ENCODE peak calls at places on chromosome 7, in ten cellular contexts. W, I, P, C, Z, J, L, D, Q and O are unnamed samples.

GRCh38 chr7:123271856-123272255 is 72.1 kb upstream of the SLC13A1 start:
- DNase-seq in L (no peak), I (no peak), Q (no peak), C (no peak), J (no peak), Z (no peak), P (no peak), W (no peak), D (no peak), O (no peak)

GRCh38 chr7:4945949-4946348 is 13.0 kb downstream of the MMD2 start:
- DNase-seq in Z (no peak), L (no peak), D (no peak), W (no peak), I (no peak), C (no peak), Q (no peak), P (no peak), J (no peak), O (no peak)

GRCh38 chr7:143008007-143008901 is 18.7 kb downstream of the OR9A2 start:
- DNase-seq in C (peak; percentile 77), D (peak; percentile 63), W (peak; percentile 78), L (peak; percentile 92), I (peak; percentile 84), Q (peak; percentile 92), Z (peak; percentile 83), P (peak; percentile 81), J (peak; percentile 81), O (peak; percentile 14)

GRCh38 chr7:68218461-68218860 is 1221.8 kb downstream of the TYW1 start:
- DNase-seq in W (no peak), J (no peak), Q (no peak), Z (no peak), I (no peak), L (no peak), D (no peak), C (no peak), P (no peak), O (no peak)

GRCh38 chr7:22292519-22292918 is 64.4 kb downstream of the RAPGEF5 start:
- DNase-seq in D (no peak), C (no peak), W (no peak), Z (no peak), I (no peak), J (no peak), Q (no peak), P (no peak), L (no peak), O (no peak)

GRCh38 chr7:25348066-25348595 is 119.8 kb upstream of the NPVF start:
- DNase-seq in D (no peak), J (no peak), Q (no peak), L (no peak), C (no peak), P (no peak), W (no peak), Z (no peak), I (no peak), O (no peak)

GRCh38 chr7:30975257-30975899 is 11.6 kb downstream of the GHRHR start:
- DNase-seq in Q (no peak), I (peak; percentile 18), J (no peak), Z (no peak), P (no peak), D (no peak), W (no peak), L (no peak), C (no peak), O (no peak)

GRCh38 chr7:30930621-30931020 is 19.0 kb downstream of the AQP1 start:
- DNase-seq in J (no peak), W (no peak), Q (peak; percentile 41), C (no peak), L (no peak), D (no peak), Z (peak; percentile 39), P (no peak), I (peak; percentile 17), O (no peak)

GRCh38 chr7:2084781-2085505 is 147.8 kb downstream of the MAD1L1 start:
- DNase-seq in Q (no peak), D (no peak), J (no peak), L (no peak), W (no peak), P (no peak), Z (no peak), I (no peak), C (no peak), O (no peak)

GRCh38 chr7:94452257-94452656 is 57.4 kb upstream of the CASD1 start:
- DNase-seq in J (no peak), P (no peak), Z (no peak), D (no peak), W (no peak), L (no peak), C (peak; percentile 24), I (no peak), Q (no peak), O (no peak)

GRCh38 chr7:133984023-133984422 is 143.1 kb upstream of the LRGUK start:
- DNase-seq in Z (no peak), L (no peak), W (no peak), C (no peak), I (no peak), D (no peak), J (no peak), P (no peak), Q (no peak), O (no peak)

GRCh38 chr7:94276046-94276445 is 118.6 kb upstream of the COL1A2 start:
- DNase-seq in L (no peak), P (no peak), I (no peak), J (no peak), W (no peak), D (no peak), Z (no peak), Q (no peak), C (no peak), O (no peak)

GRCh38 chr7:5692845-5693278 is 88.6 kb downstream of the RNF216 start:
- DNase-seq in J (peak; percentile 89), I (no peak), Z (no peak), W (no peak), D (peak; percentile 74), C (no peak), L (no peak), P (no peak), Q (no peak), O (no peak)

DNA sequence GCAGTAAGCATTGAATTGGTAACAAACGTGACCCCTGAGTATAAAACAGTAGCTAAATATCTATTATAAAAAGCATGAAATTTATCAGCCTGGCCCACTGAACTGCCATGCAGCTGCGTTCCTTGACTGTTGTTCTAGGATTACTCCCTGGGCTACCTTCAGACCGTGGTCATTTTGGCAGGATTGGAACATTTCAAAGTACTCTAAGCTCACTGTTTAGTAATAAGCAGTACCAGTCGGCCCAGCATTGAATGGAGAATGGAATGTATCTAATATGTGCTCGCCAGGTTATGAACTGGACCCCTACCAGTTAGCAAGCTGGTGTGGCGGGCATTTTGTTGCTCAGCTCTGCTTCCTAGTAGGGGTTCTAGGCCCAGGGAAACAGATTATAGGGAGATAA is 112.2 kb downstream of the SEMA3C start:
- DNase-seq in C (no peak), L (no peak), Q (no peak), D (no peak), J (no peak), P (no peak), Z (no peak), W (no peak), I (no peak), O (no peak)
- H3K27ac ChIP-seq in C (no peak overlapping the region), L (no peak overlapping the region), Q (no peak overlapping the region), D (peak overlapping the region; percentile 6), J (no peak overlapping the region), P (no peak overlapping the region), Z (no peak overlapping the region), W (no peak overlapping the region), I (no peak overlapping the region), O (no peak overlapping the region)

GRCh38 chr7:131015131-131015954 is 281.3 kb upstream of the KLF14 start:
- DNase-seq in I (no peak), D (peak; percentile 71), C (no peak), J (peak; percentile 76), W (no peak), Z (no peak), L (no peak), Q (no peak), P (no peak), O (no peak)

GRCh38 chr7:131011976-131012375 is 278.0 kb upstream of the KLF14 start:
- DNase-seq in I (no peak), P (no peak), C (no peak), L (no peak), Q (no peak), W (no peak), D (peak; percentile 51), J (peak; percentile 54), Z (no peak), O (no peak)

GRCh38 chr7:131011437-131011752 is 277.4 kb upstream of the KLF14 start:
- DNase-seq in Q (peak; percentile 91), W (peak; percentile 35), I (no peak), J (no peak), Z (no peak), D (no peak), C (no peak), L (no peak), P (no peak), O (no peak)

GRCh38 chr7:131012477-131013031 is 278.5 kb upstream of the KLF14 start:
- DNase-seq in W (no peak), Z (no peak), Q (no peak), J (no peak), C (no peak), I (no peak), D (no peak), L (no peak), P (no peak), O (no peak)

GRCh38 chr7:131013716-131014115 is 279.7 kb upstream of the KLF14 start:
- DNase-seq in L (no peak), J (no peak), C (no peak), P (no peak), W (no peak), D (no peak), Q (no peak), Z (no peak), I (no peak), O (no peak)
- H3K27ac ChIP-seq in L (no peak overlapping the region), J (no peak overlapping the region), C (peak overlapping the region; percentile 26), P (no peak overlapping the region), W (no peak overlapping the region), D (peak overlapping the region; percentile 37), Q (peak overlapping the region; percentile 79), Z (no peak overlapping the region), I (no peak overlapping the region), O (no peak overlapping the region)

GRCh38 chr7:128856001-128856718 is 6.5 kb upstream of the ATP6V1F start:
- DNase-seq in Z (no peak), C (no peak), D (no peak), J (no peak), P (no peak), Q (no peak), I (no peak), L (no peak), W (no peak), O (no peak)
- H3K27ac ChIP-seq in Z (no peak overlapping the region), C (no peak overlapping the region), D (no peak overlapping the region), J (no peak overlapping the region), P (no peak overlapping the region), Q (no peak overlapping the region), I (no peak overlapping the region), L (no peak overlapping the region), W (no peak overlapping the region), O (no peak overlapping the region)

GRCh38 chr7:105837765-105838241 is 38.6 kb downstream of the ATXN7L1 start:
- DNase-seq in Q (no peak), C (peak; percentile 10), I (no peak), D (no peak), Z (no peak), J (no peak), P (no peak), W (no peak), L (no peak), O (peak; percentile 27)
- H3K27ac ChIP-seq in Q (peak overlapping the region; percentile 54), C (no peak overlapping the region), I (no peak overlapping the region), D (no peak overlapping the region), Z (no peak overlapping the region), J (no peak overlapping the region), P (no peak overlapping the region), W (no peak overlapping the region), L (no peak overlapping the region), O (no peak overlapping the region)

GRCh38 chr7:17313175-17313574 is 14.7 kb downstream of the AHR start:
- DNase-seq in Q (no peak), Z (no peak), P (no peak), C (no peak), I (no peak), W (no peak), D (no peak), L (no peak), J (no peak), O (no peak)
- H3K27ac ChIP-seq in Q (no peak overlapping the region), Z (no peak overlapping the region), P (no peak overlapping the region), C (peak overlapping the region; percentile 51), I (peak overlapping the region; percentile 99), W (no peak overlapping the region), D (no peak overlapping the region), L (no peak overlapping the region), J (no peak overlapping the region), O (no peak overlapping the region)